ENCODE peak calls at places on chromosome 15, in eight cellular contexts. H is A549, Q is stomach, S is upper lobe of left lung, F is tibial nerve, C is transverse colon, J is SK-N-SH, O is HepG2. Y is an unnamed sample.

GRCh38 chr15:42348083-42348482 is 11.2 kb upstream of the CAPN3 start:
- DNase-seq in J (no peak), O (no peak), F (no peak), H (no peak), S (no peak), Q (no peak), C (no peak), Y (no peak)

GRCh38 chr15:60777558-60777957 is 298.6 kb upstream of the ICE2 start:
- DNase-seq in C (no peak), J (no peak), S (no peak), F (no peak), Q (no peak), O (no peak), H (no peak), Y (no peak)

GRCh38 chr15:55289573-55290360 is at the start of gene RAB27A:
- DNase-seq in C (peak), S (peak), H (peak), Q (peak), J (peak), O (peak), F (peak), Y (no peak)

GRCh38 chr15:85589873-85590272 is 204.9 kb downstream of the KLHL25 start:
- DNase-seq in H (peak), C (no peak), Q (no peak), S (no peak), J (no peak), F (no peak), O (peak), Y (no peak)

GRCh38 chr15:67080900-67081431 is 15.6 kb downstream of the SMAD3 start:
- DNase-seq in S (no peak), J (no peak), Q (no peak), F (no peak), O (no peak), C (no peak), H (no peak), Y (no peak)

GRCh38 chr15:58608129-58608590 is 141.3 kb downstream of the ADAM10 start:
- DNase-seq in C (no peak), H (no peak), O (no peak), Q (no peak), F (no peak), J (no peak), S (no peak), Y (no peak)

GRCh38 chr15:41891946-41892345 is 1.9 kb downstream of the SPTBN5 start:
- DNase-seq in J (peak), Q (no peak), C (no peak), H (no peak), S (no peak), O (no peak), F (no peak), Y (no peak)

GRCh38 chr15:74781673-74782595 is at the start of gene CSK:
- DNase-seq in O (no peak), F (peak), S (peak), J (peak), H (peak), C (peak), Q (peak), Y (no peak)

GRCh38 chr15:82048809-82049208 is 3.0 kb upstream of the MEX3B start:
- DNase-seq in F (no peak), H (no peak), J (no peak), C (no peak), S (no peak), Q (no peak), O (no peak), Y (no peak)

GRCh38 chr15:100727291-100727851 is 125.0 kb downstream of the ASB7 start:
- DNase-seq in F (no peak), H (no peak), J (peak), C (no peak), Q (no peak), O (no peak), S (no peak), Y (peak)

GRCh38 chr15:75123395-75123794 is 78.3 kb upstream of the C15orf39 start:
- DNase-seq in O (no peak), C (no peak), Q (no peak), J (no peak), H (no peak), S (no peak), F (no peak), Y (no peak)

GRCh38 chr15:23857028-23857641 is 170.0 kb upstream of the NDN start:
- DNase-seq in H (peak), F (no peak), S (no peak), C (peak), O (peak), J (peak), Q (peak), Y (no peak)

GRCh38 chr15:98547255-98547654 is 101.1 kb upstream of the IGF1R start:
- DNase-seq in F (no peak), Q (no peak), S (no peak), C (no peak), O (no peak), J (no peak), H (no peak), Y (no peak)

GRCh38 chr15:80695911-80696651 is 971 bp downstream of the ABHD17C start:
- DNase-seq in H (peak), C (peak), S (no peak), J (peak), O (peak), Q (peak), F (no peak), Y (no peak)

GRCh38 chr15:67138946-67139855 is 73.8 kb downstream of the SMAD3 start:
- DNase-seq in S (no peak), O (no peak), J (no peak), H (no peak), C (no peak), Q (no peak), F (no peak), Y (no peak)

GRCh38 chr15:25693321-25694237 is 169.5 kb downstream of the ATP10A start:
- DNase-seq in J (peak), Q (no peak), S (no peak), C (no peak), H (no peak), O (peak), F (no peak), Y (no peak)

GRCh38 chr15:38683382-38684242 is 119.0 kb upstream of the RASGRP1 start:
- DNase-seq in J (peak), H (peak), Q (peak), C (peak), F (no peak), S (no peak), O (peak), Y (no peak)

GRCh38 chr15:38252481-38253311 is at the start of gene SPRED1:
- DNase-seq in O (peak), F (peak), C (peak), J (peak), S (peak), H (no peak), Q (peak), Y (no peak)

GRCh38 chr15:98076021-98076816 is 115.7 kb downstream of the ARRDC4 start:
- DNase-seq in J (no peak), S (no peak), Q (no peak), H (no peak), C (peak), F (peak), O (no peak), Y (no peak)

GRCh38 chr15:92819312-92820232 is 80.6 kb upstream of the CHD2 start:
- DNase-seq in J (peak), H (no peak), Q (no peak), C (no peak), S (no peak), F (no peak), O (no peak), Y (no peak)

GRCh38 chr15:51841401-51842040 is 12.1 kb downstream of the TMOD3 start:
- DNase-seq in J (no peak), C (no peak), Q (no peak), H (no peak), O (no peak), S (no peak), F (no peak), Y (no peak)

GRCh38 chr15:92077353-92078080 is 224.0 kb downstream of the SLCO3A1 start:
- DNase-seq in H (peak), O (peak), J (peak), F (peak), S (no peak), Q (peak), C (peak), Y (no peak)

GRCh38 chr15:100001405-100001804 is 268.2 kb upstream of the LYSMD4 start:
- DNase-seq in H (no peak), J (no peak), F (no peak), O (no peak), Q (no peak), C (no peak), S (no peak), Y (no peak)

GRCh38 chr15:41937568-41937923 is 34.8 kb downstream of the EHD4 start:
- DNase-seq in C (no peak), J (no peak), Q (no peak), S (no peak), O (no peak), H (no peak), F (no peak), Y (no peak)

DNA sequence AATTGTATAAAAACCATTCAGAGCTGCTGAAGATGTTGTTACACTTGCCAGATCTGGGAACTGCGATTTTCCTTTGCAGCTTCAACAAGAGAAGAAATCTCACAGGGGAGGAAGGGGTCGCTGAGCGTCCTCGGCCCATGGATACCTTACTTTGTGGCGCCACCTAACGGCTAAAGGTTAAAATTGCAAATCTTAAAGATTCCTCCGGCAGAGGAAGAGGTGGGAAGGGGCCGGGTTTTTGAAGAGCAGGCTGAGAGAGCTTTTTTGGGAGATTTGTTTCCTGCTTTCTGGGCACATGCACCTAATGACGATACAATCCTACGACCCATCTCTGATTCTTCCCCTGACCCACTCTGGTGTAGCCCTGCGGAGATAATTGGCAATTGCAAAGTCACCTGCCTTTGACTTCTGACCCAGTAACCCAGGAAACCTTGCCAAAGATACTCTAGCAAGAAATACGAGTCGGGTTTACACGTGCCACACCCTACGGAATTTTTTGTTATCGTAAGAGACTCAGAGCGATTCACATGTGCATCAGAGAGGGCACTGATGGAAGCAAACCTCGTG is 55.4 kb upstream of the CHRNA7 start:
- DNase-seq in S (no peak), J (peak), O (peak), C (peak), Q (no peak), F (no peak), H (peak), Y (peak)
- H3K4me3 ChIP-seq in S (peak), J (peak), O (no peak), C (no peak), Q (peak), F (no peak), H (peak), Y (no peak)

DNA sequence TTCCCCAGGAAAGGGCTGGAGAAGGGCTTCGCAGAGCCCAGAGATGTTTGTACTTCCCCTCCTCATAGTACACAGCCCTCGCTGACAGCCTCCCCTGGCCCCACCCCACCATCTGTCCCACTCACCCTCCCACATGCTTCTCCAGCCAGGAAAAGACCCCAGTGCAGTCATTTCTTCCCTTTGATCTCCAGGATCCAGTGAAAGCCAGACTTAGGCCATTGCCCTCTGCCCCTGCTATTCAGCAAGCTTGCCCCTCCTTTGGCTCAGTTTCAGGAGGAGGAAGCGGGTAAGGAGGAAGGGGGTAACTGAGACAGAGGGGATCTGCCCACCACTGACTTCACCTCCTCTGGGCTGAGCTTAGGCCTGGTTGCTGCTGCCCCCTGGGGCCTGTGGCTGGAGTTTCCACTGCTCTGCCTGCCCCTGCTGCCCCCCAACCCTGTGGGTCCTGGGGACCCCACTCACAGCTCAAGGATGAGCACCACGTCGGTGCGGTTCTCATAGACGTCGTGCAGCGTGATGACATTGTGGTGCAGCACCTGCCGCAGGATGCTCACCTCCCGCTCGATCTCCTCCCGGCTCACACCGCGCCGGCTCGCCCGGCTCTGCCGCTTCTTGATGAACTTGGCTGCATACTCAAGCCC is 63.1 kb downstream of the DAPK2 start:
- DNase-seq in H (no peak), C (no peak), F (no peak), S (peak), O (no peak), J (no peak), Q (no peak), Y (no peak)
- TF ChIP-seq CTCF in H (no peak), C (no peak), F (no peak), S (peak), O (no peak), J (no peak), Q (no peak), Y (no peak)

DNA sequence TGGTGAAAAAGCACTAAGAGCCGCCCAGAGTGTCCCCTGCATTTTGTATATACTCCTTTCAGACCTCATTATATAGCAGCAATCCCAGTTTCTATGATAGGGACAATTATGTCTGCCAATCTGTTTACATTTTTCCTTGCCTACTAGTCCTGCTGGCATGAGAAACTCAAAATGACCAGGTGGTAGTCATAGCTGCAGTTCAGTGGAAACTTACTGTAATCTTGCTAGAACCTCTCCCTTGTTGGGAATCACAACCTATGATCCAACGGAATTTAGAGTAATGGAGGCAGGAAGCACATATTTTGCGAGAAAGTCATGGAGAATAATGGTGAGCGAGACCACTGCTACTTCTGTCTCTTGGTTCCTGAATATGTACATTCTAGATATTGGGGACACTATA is 28.6 kb upstream of the MINAR1 start:
- DNase-seq in F (no peak), H (no peak), S (no peak), O (no peak), Q (no peak), J (no peak), C (no peak), Y (peak)
- TF ChIP-seq EP300 in F (no peak), H (no peak), S (no peak), O (no peak), Q (no peak), J (no peak), C (no peak), Y (no peak)

GRCh38 chr15:35546581-35547381 is 816 bp upstream of the DPH6 start:
- DNase-seq in F (no peak), H (no peak), O (no peak), Q (no peak), J (no peak), C (no peak), S (no peak), Y (no peak)

GRCh38 chr15:35547775-35548364 is 1.9 kb upstream of the DPH6 start:
- DNase-seq in J (no peak), H (no peak), O (no peak), C (no peak), S (no peak), F (no peak), Q (no peak), Y (no peak)

GRCh38 chr15:35545316-35545824 is 595 bp downstream of the DPH6 start:
- DNase-seq in H (peak), C (peak), S (no peak), F (no peak), O (peak), Q (peak), J (peak), Y (no peak)

GRCh38 chr15:35548435-35548834 is 2.5 kb upstream of the DPH6 start:
- DNase-seq in H (no peak), F (no peak), C (no peak), Q (no peak), S (no peak), J (no peak), O (no peak), Y (no peak)

GRCh38 chr15:35545825-35546580 is at the start of gene DPH6:
- DNase-seq in F (peak), J (peak), S (peak), C (peak), H (peak), Q (peak), O (peak), Y (peak)
- H3K4me3 ChIP-seq in F (peak), J (peak), S (peak), C (peak), H (peak), Q (peak), O (peak), Y (peak)

GRCh38 chr15:40441736-40442531 is 1.2 kb downstream of the BAHD1 start:
- DNase-seq in F (no peak), Q (no peak), C (peak), H (no peak), S (peak), O (no peak), J (peak), Y (no peak)
- TF ChIP-seq CTCF in F (no peak), Q (no peak), C (no peak), H (no peak), S (peak), O (peak), J (peak), Y (peak)

Y was measured in esophagus muscularis mucosa.